ENCODE peak calls at places on chromosomes 6 and 20, in six cellular contexts. H is RWPE1, R is spleen, F is heart left ventricle, L is esophagus squamous epithelium, O is adrenal gland. D is an unnamed sample.

GRCh38 chr6:40930045-40930444 is 109.0 kb downstream of the UNC5CL start:
- DNase-seq in H (no peak), R (no peak), F (no peak), L (no peak), O (no peak), D (no peak)

GRCh38 chr20:48238781-48239180 is 453.5 kb upstream of the SULF2 start:
- DNase-seq in H (no peak), R (no peak), F (no peak), L (no peak), O (no peak), D (no peak)

GRCh38 chr6:24205020-24205492 is 79.0 kb downstream of the NRSN1 start:
- DNase-seq in H (peak; percentile 14), R (no peak), F (no peak), L (no peak), O (peak; percentile 24), D (no peak)

GRCh38 chr6:143426025-143426424 is 24.5 kb downstream of the ADAT2 start:
- DNase-seq in H (no peak), R (no peak), F (no peak), L (no peak), O (no peak), D (no peak)

GRCh38 chr6:4281341-4282293 is 146.2 kb upstream of the ECI2 start:
- DNase-seq in H (peak; percentile 81), R (peak; percentile 85), F (peak; percentile 40), L (no peak), O (peak; percentile 61), D (no peak)

GRCh38 chr6:28922004-28922840 is 1.6 kb downstream of the TRIM27 start:
- DNase-seq in H (peak; percentile 85), R (no peak), F (no peak), L (no peak), O (no peak), D (no peak)

GRCh38 chr6:156948807-156949206 is 171.6 kb downstream of the ARID1B start:
- DNase-seq in H (peak; percentile 46), R (no peak), F (no peak), L (no peak), O (no peak), D (no peak)

GRCh38 chr6:127342296-127342945 is 988 bp downstream of the ECHDC1 start:
- DNase-seq in H (no peak), R (no peak), F (no peak), L (no peak), O (no peak), D (no peak)

GRCh38 chr6:7488494-7488893 is 53.0 kb upstream of the DSP start:
- DNase-seq in H (no peak), R (no peak), F (no peak), L (no peak), O (no peak), D (no peak)

GRCh38 chr20:44209691-44210421 is 715 bp downstream of the OSER1 start:
- DNase-seq in H (no peak), R (no peak), F (no peak), L (no peak), O (no peak), D (no peak)

GRCh38 chr6:97095466-97095865 is 170.9 kb downstream of the KLHL32 start:
- DNase-seq in H (no peak), R (no peak), F (no peak), L (no peak), O (no peak), D (no peak)

GRCh38 chr6:102114402-102114801 is 720.9 kb downstream of the GRIK2 start:
- DNase-seq in H (peak; percentile 3), R (no peak), F (no peak), L (no peak), O (no peak), D (no peak)

GRCh38 chr6:13863699-13864155 is 49.4 kb upstream of the MCUR1 start:
- DNase-seq in H (no peak), R (no peak), F (no peak), L (no peak), O (no peak), D (peak; percentile 16)

GRCh38 chr6:48101277-48101676 is 9.7 kb downstream of the PTCHD4 start:
- DNase-seq in H (peak; percentile 53), R (no peak), F (no peak), L (no peak), O (no peak), D (no peak)

GRCh38 chr20:49630396-49630951 is 62.5 kb upstream of the PTGIS start:
- DNase-seq in H (no peak), R (no peak), F (no peak), L (no peak), O (no peak), D (no peak)

GRCh38 chr20:58877374-58878360 is 25.2 kb downstream of the GNAS start:
- DNase-seq in H (no peak), R (no peak), F (no peak), L (no peak), O (no peak), D (no peak)

GRCh38 chr20:22389836-22390542 is 194.4 kb downstream of the FOXA2 start:
- DNase-seq in H (peak; percentile 94), R (no peak), F (no peak), L (no peak), O (no peak), D (no peak)

GRCh38 chr6:148225871-148226270 is 116.8 kb upstream of the SASH1 start:
- DNase-seq in H (no peak), R (no peak), F (no peak), L (no peak), O (no peak), D (no peak)

GRCh38 chr6:148340586-148341297 is 1.9 kb upstream of the SASH1 start:
- DNase-seq in H (no peak), R (no peak), F (no peak), L (no peak), O (no peak), D (no peak)

GRCh38 chr6:56938634-56939294 is 16.1 kb upstream of the BEND6 start:
- DNase-seq in H (peak; percentile 94), R (no peak), F (no peak), L (no peak), O (peak; percentile 85), D (no peak)

GRCh38 chr6:11411592-11411991 is 126.0 kb upstream of the TMEM170B start:
- DNase-seq in H (no peak), R (no peak), F (no peak), L (no peak), O (no peak), D (no peak)

GRCh38 chr6:28336284-28337024 is 506 bp upstream of the ZSCAN31 start:
- DNase-seq in H (no peak), R (no peak), F (peak; percentile 28), L (no peak), O (peak; percentile 31), D (no peak)

GRCh38 chr6:170371588-170371987 is 65.0 kb downstream of the FAM120B start:
- DNase-seq in H (no peak), R (no peak), F (no peak), L (no peak), O (no peak), D (no peak)

GRCh38 chr20:61436268-61436667 is 184.2 kb downstream of the CDH4 start:
- DNase-seq in H (peak; percentile 90), R (no peak), F (no peak), L (no peak), O (no peak), D (no peak)

GRCh38 chr20:6632187-6632586 is 135.3 kb upstream of the BMP2 start:
- DNase-seq in H (peak; percentile 30), R (no peak), F (no peak), L (no peak), O (peak; percentile 77), D (no peak)

GRCh38 chr20:17725094-17725835 is 25.5 kb downstream of the BANF2 start:
- DNase-seq in H (no peak), R (no peak), F (no peak), L (no peak), O (no peak), D (no peak)

DNA sequence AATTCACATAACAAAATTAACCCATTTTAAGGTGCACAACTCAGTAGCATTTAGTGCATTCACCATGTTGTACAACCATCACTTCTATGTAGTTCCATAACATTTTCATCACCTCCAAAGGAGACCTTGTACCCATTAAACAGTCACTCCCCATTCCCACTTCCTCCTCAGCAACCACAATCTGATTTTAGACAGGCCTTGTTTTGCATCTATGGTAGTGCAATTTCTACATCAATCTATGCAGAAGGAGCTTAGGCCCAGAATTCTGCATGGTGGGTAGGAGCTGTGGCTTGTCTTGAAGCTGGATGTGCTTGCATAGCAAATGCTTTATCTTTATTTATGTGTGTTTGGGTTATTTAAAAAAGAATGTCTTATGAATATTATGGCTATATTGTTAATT is 13.5 kb upstream of the HLA-DQA1 start:
- DNase-seq in H (no peak), R (no peak), F (no peak), L (no peak), O (no peak), D (no peak)
- H3K27ac ChIP-seq in H (no peak overlapping the region), R (peak overlapping the region; percentile 82), F (no peak overlapping the region), L (peak overlapping the region; percentile 33), O (no peak overlapping the region), D (no peak overlapping the region)

GRCh38 chr6:81747327-81747726 is 5.2 kb downstream of the TENT5A start:
- DNase-seq in H (no peak), R (no peak), F (no peak), L (no peak), O (no peak), D (no peak)

GRCh38 chr6:81744136-81744535 is 8.3 kb downstream of the TENT5A start:
- DNase-seq in H (no peak), R (no peak), F (no peak), L (no peak), O (no peak), D (no peak)

GRCh38 chr6:81739230-81740195 is 13.0 kb downstream of the TENT5A start:
- DNase-seq in H (no peak), R (no peak), F (no peak), L (no peak), O (no peak), D (no peak)

GRCh38 chr6:81741689-81742088 is 10.8 kb downstream of the TENT5A start:
- DNase-seq in H (no peak), R (no peak), F (no peak), L (no peak), O (no peak), D (no peak)

GRCh38 chr6:81743649-81744048 is 8.8 kb downstream of the TENT5A start:
- DNase-seq in H (no peak), R (no peak), F (no peak), L (no peak), O (no peak), D (no peak)
- H3K27ac ChIP-seq in H (no peak overlapping the region), R (no peak overlapping the region), F (peak overlapping the region; percentile 10), L (no peak overlapping the region), O (no peak overlapping the region), D (peak overlapping the region; percentile 99)

GRCh38 chr6:83216806-83217205 is 23.6 kb downstream of the RWDD2A start:
- DNase-seq in H (no peak), R (no peak), F (no peak), L (no peak), O (no peak), D (no peak)
- H3K27ac ChIP-seq in H (no peak overlapping the region), R (no peak overlapping the region), F (no peak overlapping the region), L (no peak overlapping the region), O (no peak overlapping the region), D (no peak overlapping the region)

DNA sequence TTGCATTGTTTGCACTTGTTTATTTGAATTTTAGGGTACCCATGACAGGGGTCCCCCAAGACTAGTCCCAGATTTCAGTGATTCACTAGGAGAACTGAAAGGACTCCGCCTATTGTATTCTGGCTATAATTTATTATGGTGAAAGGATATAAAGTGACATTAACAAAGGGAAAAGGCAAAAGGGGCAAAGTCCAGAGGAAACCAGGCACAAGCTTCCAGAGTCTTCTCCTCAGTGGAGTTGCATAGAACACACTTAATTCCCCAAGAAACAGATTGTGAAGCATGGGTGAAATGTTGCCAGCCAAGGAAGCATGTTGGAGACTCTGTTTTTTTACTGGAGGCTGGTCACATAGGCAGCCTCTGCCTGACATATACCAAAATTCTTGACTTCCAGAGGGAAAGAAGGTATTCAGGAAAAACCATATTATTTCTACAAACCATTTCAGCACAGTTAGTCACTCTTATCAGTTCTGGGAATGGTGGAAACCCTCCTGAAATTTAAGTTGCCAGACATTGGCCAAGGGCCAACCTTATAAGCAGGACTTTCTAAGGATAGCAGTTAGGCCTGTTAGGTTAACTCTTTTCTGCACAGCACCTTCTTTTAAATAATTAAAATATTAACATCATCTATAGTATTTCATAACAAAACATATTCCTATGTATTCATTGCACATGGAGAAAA is 71.8 kb downstream of the FIG4 start:
- DNase-seq in H (no peak), R (no peak), F (no peak), L (no peak), O (no peak), D (no peak)
- H3K27ac ChIP-seq in H (no peak overlapping the region), R (no peak overlapping the region), F (no peak overlapping the region), L (no peak overlapping the region), O (no peak overlapping the region), D (no peak overlapping the region)